ENCODE peak calls at places on chromosomes 13 and 19, in ten cellular contexts. L is A673; K is adipocyte; D is brain microvascular endothelial cell; G is ascending aorta; H is PC-3; Q is hepatocyte; V is psoas muscle; C is CD4-positive, CD25-positive, alpha-beta regulatory T cell; Z is WERI-Rb-1. T is an unnamed sample.

GRCh38 chr19:4606921-4607678 is 32.2 kb upstream of the TNFAIP8L1 start:
- DNase-seq in K (peak; percentile 22), Q (peak; percentile 41), H (no peak), Z (peak; percentile 74), D (no peak), L (peak; percentile 53), G (no peak), V (peak; percentile 69), C (no peak), T (no peak)

GRCh38 chr13:29594710-29595379 is 643 bp downstream of the SLC7A1 start:
- DNase-seq in C (peak; percentile 39), K (peak; percentile 92), H (peak; percentile 47), D (peak; percentile 47), G (peak; percentile 33), Q (peak; percentile 77), L (peak; percentile 65), V (peak; percentile 78), Z (peak; percentile 16), T (peak; percentile 35)

GRCh38 chr13:30752201-30752797 is 17.0 kb downstream of the ALOX5AP start:
- DNase-seq in Z (peak; percentile 60), L (no peak), G (no peak), C (no peak), K (peak; percentile 20), H (no peak), V (peak; percentile 84), Q (peak; percentile 32), D (peak; percentile 41), T (no peak)

GRCh38 chr19:41218615-41219507 is at the start of gene AXL:
- DNase-seq in D (peak; percentile 83), G (peak; percentile 66), V (peak; percentile 89), H (peak; percentile 56), Z (peak; percentile 53), K (peak; percentile 88), L (no peak), C (no peak), Q (peak; percentile 89), T (peak; percentile 75)

GRCh38 chr13:99335603-99336002 is 28.4 kb upstream of the GPR183 start:
- DNase-seq in Q (no peak), Z (no peak), V (no peak), K (no peak), L (no peak), H (no peak), D (no peak), C (no peak), G (no peak), T (no peak)

GRCh38 chr13:49958321-49958720 is 22.2 kb upstream of the SPRYD7 start:
- DNase-seq in G (no peak), D (no peak), C (no peak), L (no peak), V (no peak), Q (no peak), H (no peak), K (peak; percentile 31), Z (no peak), T (no peak)

GRCh38 chr13:112741835-112742570 is 52.2 kb downstream of the ATP11A start:
- DNase-seq in C (no peak), H (no peak), D (no peak), Z (no peak), V (no peak), K (no peak), G (no peak), L (no peak), Q (no peak), T (no peak)

GRCh38 chr13:35144496-35144895 is 202.4 kb downstream of the NBEA start:
- DNase-seq in G (no peak), Z (no peak), H (peak; percentile 4), Q (no peak), D (peak; percentile 7), C (no peak), L (no peak), K (peak; percentile 31), V (no peak), T (no peak)

GRCh38 chr13:46341112-46341711 is 45.8 kb downstream of the RUBCNL start:
- DNase-seq in K (no peak), L (peak; percentile 82), C (no peak), G (no peak), D (peak; percentile 87), H (peak; percentile 56), Z (no peak), Q (no peak), V (no peak), T (no peak)

GRCh38 chr19:1839658-1840540 is 8.4 kb downstream of the REXO1 start:
- DNase-seq in L (no peak), Q (no peak), Z (no peak), V (no peak), K (no peak), D (no peak), C (no peak), G (no peak), H (no peak), T (no peak)
- H3K36me3 ChIP-seq in L (peaks cover 3% of the 10 kb centered on the region), Q (no peaks in the 10 kb centered on the region), Z (peaks cover 3% of the 10 kb centered on the region), V (no peaks in the 10 kb centered on the region), K (no peaks in the 10 kb centered on the region), D (no peaks in the 10 kb centered on the region), C (no peaks in the 10 kb centered on the region), G (no peaks in the 10 kb centered on the region), H (no peaks in the 10 kb centered on the region), T (peaks cover 4% of the 10 kb centered on the region)

GRCh38 chr19:13027031-13027430 is 31.8 kb downstream of the NFIX start:
- DNase-seq in D (no peak), H (no peak), L (no peak), G (no peak), Q (no peak), V (no peak), Z (no peak), C (no peak), K (no peak), T (no peak)

GRCh38 chr19:13026478-13026999 is 31.3 kb downstream of the NFIX start:
- DNase-seq in K (peak; percentile 76), G (no peak), L (no peak), H (peak; percentile 68), Z (no peak), Q (peak; percentile 46), V (no peak), C (no peak), D (no peak), T (no peak)

GRCh38 chr19:13027557-13027956 is 32.3 kb downstream of the NFIX start:
- DNase-seq in C (no peak), H (no peak), V (no peak), Z (no peak), D (no peak), L (no peak), G (no peak), K (no peak), Q (no peak), T (no peak)

GRCh38 chr19:13029301-13029880 is 34.1 kb downstream of the NFIX start:
- DNase-seq in K (no peak), Z (no peak), Q (no peak), V (no peak), H (no peak), L (no peak), G (no peak), D (no peak), C (no peak), T (no peak)

GRCh38 chr19:13028027-13028426 is 32.8 kb downstream of the NFIX start:
- DNase-seq in G (no peak), L (no peak), Q (no peak), V (no peak), H (no peak), C (no peak), K (no peak), D (no peak), Z (no peak), T (no peak)
- H3K36me3 ChIP-seq in G (no peaks in the 10 kb centered on the region), L (peaks cover 9% of the 10 kb centered on the region), Q (no peaks in the 10 kb centered on the region), V (no peaks in the 10 kb centered on the region), H (peaks cover 18% of the 10 kb centered on the region), C (no peaks in the 10 kb centered on the region), K (peaks cover 32% of the 10 kb centered on the region), D (no peaks in the 10 kb centered on the region), Z (no peaks in the 10 kb centered on the region), T (no peaks in the 10 kb centered on the region)

DNA sequence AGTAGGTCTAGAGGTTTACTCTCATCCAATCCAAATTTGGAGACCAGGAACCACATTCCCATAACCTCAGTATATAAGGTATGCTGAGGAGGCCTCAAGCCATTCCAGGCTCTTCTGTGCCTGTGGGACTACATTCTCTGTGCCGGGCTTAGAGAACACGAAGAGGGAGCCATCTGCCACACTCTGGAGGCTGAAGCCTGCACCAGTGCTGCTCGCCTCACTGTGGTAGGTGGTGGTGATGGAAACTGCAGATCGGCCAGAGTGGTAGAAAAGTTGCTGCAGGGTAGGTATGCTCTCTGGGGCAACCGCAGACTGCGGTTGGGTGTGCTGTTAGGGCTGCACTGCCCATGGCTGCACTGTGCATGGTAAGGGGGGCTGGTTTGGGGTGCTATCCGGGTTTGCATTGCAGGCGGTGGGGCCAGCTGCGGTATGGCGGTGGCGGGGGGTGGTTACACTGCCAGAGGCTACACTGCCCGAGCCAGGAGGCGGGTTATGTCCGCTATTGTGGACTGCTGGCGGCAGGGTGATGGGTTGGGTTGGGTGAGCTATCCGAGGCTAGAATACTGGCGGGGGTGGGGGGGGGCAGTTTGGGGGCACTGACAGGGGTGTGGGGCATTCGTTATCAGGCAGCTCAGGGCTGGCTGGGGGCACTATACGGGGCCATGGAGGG is 145.0 kb downstream of the TNFRSF19 start:
- DNase-seq in G (no peak), K (no peak), H (peak; percentile 47), C (no peak), Q (no peak), V (no peak), D (no peak), Z (peak; percentile 76), L (no peak), T (no peak)
- H3K36me3 ChIP-seq in G (no peaks in the 10 kb centered on the region), K (no peaks in the 10 kb centered on the region), H (no peaks in the 10 kb centered on the region), C (no peaks in the 10 kb centered on the region), Q (no peaks in the 10 kb centered on the region), V (no peaks in the 10 kb centered on the region), D (no peaks in the 10 kb centered on the region), Z (no peaks in the 10 kb centered on the region), L (no peaks in the 10 kb centered on the region), T (no peaks in the 10 kb centered on the region)

DNA sequence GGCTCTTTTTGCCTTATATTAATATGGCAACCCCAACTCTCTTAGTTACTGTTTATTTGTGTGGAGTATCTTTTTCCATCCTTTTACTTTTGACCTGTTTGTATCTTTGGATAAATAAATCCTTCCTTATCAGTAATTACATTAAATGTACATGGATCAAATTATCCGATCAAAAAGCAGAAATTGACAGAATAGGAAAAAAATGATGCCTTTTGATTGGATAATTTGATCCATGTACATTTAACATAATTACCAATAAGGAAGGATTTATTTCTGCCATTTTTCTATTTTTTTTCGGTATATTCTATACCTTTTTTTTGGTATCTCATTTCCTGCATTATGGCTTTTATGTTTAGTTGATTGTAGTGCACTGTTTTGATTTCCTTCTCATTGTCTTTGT is 57.2 kb downstream of the ZMYM2 start:
- DNase-seq in H (no peak), Z (no peak), Q (no peak), G (no peak), K (no peak), L (no peak), V (no peak), D (no peak), C (no peak), T (no peak)
- H3K36me3 ChIP-seq in H (peaks cover 44% of the 10 kb centered on the region), Z (peaks cover 82% of the 10 kb centered on the region), Q (no peaks in the 10 kb centered on the region), G (peaks cover 16% of the 10 kb centered on the region), K (peaks cover 81% of the 10 kb centered on the region), L (peaks cover 40% of the 10 kb centered on the region), V (no peaks in the 10 kb centered on the region), D (no peaks in the 10 kb centered on the region), C (peaks cover 52% of the 10 kb centered on the region), T (peaks cover 11% of the 10 kb centered on the region)

T was measured in thoracic aorta.